ENCODE peak calls at places on chromosomes 13 and 19, in four cellular contexts. H, K, E and A are unnamed samples.

GRCh38 chr19:40407714-40408600 is 5.2 kb downstream of the PRX start:
- DNase-seq in H (no peak), K (no peak), E (no peak), A (no peak)

GRCh38 chr19:18520848-18521691 is 800 bp downstream of the ELL start:
- DNase-seq in H (no peak), K (peak; percentile 53), E (peak; percentile 52), A (peak; percentile 43)

GRCh38 chr19:16435999-16436650 is 35.6 kb downstream of the EPS15L1 start:
- DNase-seq in H (no peak), K (no peak), E (no peak), A (no peak)

GRCh38 chr13:40446365-40446764 is 220.1 kb downstream of the FOXO1 start:
- DNase-seq in H (no peak), K (no peak), E (no peak), A (no peak)

GRCh38 chr19:52248256-52248655 is 21.1 kb upstream of the ZNF766 start:
- DNase-seq in H (no peak), K (peak; percentile 2), E (peak; percentile 55), A (peak; percentile 68)

GRCh38 chr13:111346281-111346680 is 25.8 kb downstream of the TEX29 start:
- DNase-seq in H (no peak), K (no peak), E (no peak), A (no peak)

GRCh38 chr13:76892488-76892887 is 6.3 kb upstream of the KCTD12 start:
- DNase-seq in H (no peak), K (no peak), E (no peak), A (no peak)

GRCh38 chr19:1081301-1082164 is 13.6 kb downstream of the POLR2E start:
- DNase-seq in H (no peak), K (no peak), E (peak; percentile 66), A (no peak)

GRCh38 chr19:41225238-41226052 is 6.4 kb downstream of the AXL start:
- DNase-seq in H (no peak), K (no peak), E (peak; percentile 89), A (peak; percentile 49)

GRCh38 chr19:54190942-54191670 is at the start of gene TSEN34:
- DNase-seq in H (no peak), K (peak; percentile 97), E (peak; percentile 97), A (peak; percentile 83)

GRCh38 chr13:67223024-67223423 is 7.1 kb downstream of the PCDH9 start:
- DNase-seq in H (no peak), K (no peak), E (no peak), A (no peak)

GRCh38 chr19:1002600-1002999 is 2.4 kb downstream of the GRIN3B start:
- DNase-seq in H (no peak), K (no peak), E (no peak), A (no peak)

GRCh38 chr13:27446986-27447583 is 3.3 kb downstream of the MTIF3 start:
- DNase-seq in H (no peak), K (no peak), E (no peak), A (no peak)

GRCh38 chr13:19382111-19382510 is 179.2 kb downstream of the TPTE2 start:
- DNase-seq in H (no peak), K (no peak), E (no peak), A (no peak)

GRCh38 chr19:19459707-19460251 is 54.3 kb downstream of the GATAD2A start:
- DNase-seq in H (no peak), K (no peak), E (no peak), A (no peak)

GRCh38 chr13:107457686-107458085 is 757.6 kb downstream of the LIG4 start:
- DNase-seq in H (no peak), K (no peak), E (no peak), A (no peak)

GRCh38 chr19:17327654-17328516 is 6.8 kb downstream of the ANO8 start:
- DNase-seq in H (no peak), K (no peak), E (peak; percentile 89), A (peak; percentile 53)

GRCh38 chr19:45059258-45059965 is 16.9 kb downstream of the ZNF296 start:
- DNase-seq in H (peak; percentile 16), K (peak; percentile 73), E (peak; percentile 89), A (peak; percentile 55)

GRCh38 chr13:47945738-47946137 is 55.3 kb downstream of the SUCLA2 start:
- DNase-seq in H (no peak), K (no peak), E (peak; percentile 26), A (no peak)

GRCh38 chr19:40613669-40614594 is 12.8 kb downstream of the LTBP4 start:
- DNase-seq in H (no peak), K (peak; percentile 35), E (peak; percentile 87), A (no peak)

GRCh38 chr19:42255766-42256750 is 1.1 kb upstream of the ERF start:
- DNase-seq in H (no peak), K (peak; percentile 72), E (peak; percentile 74), A (peak; percentile 64)

GRCh38 chr19:45175663-45176345 is 2.2 kb downstream of the TRAPPC6A start:
- DNase-seq in H (no peak), K (no peak), E (no peak), A (no peak)

GRCh38 chr13:23751195-23751594 is 138.0 kb downstream of the MIPEP start:
- DNase-seq in H (no peak), K (no peak), E (no peak), A (no peak)

GRCh38 chr19:56098731-56099577 is 22.1 kb downstream of the ZNF787 start:
- DNase-seq in H (no peak), K (no peak), E (no peak), A (no peak)

GRCh38 chr19:44718441-44719261 is 19.7 kb downstream of the CEACAM16 start:
- DNase-seq in H (no peak), K (no peak), E (peak; percentile 81), A (peak; percentile 92)

GRCh38 chr13:95002968-95003813 is 290.8 kb upstream of the SOX21 start:
- DNase-seq in H (no peak), K (no peak), E (peak; percentile 13), A (peak; percentile 92)

GRCh38 chr13:111401755-111402154 is 81.3 kb downstream of the TEX29 start:
- DNase-seq in H (no peak), K (no peak), E (no peak), A (no peak)

GRCh38 chr19:8609210-8610040 is 1.1 kb downstream of the ADAMTS10 start:
- DNase-seq in H (no peak), K (peak; percentile 28), E (peak; percentile 78), A (no peak)

GRCh38 chr13:20494656-20495055 is 31.0 kb downstream of the CRYL1 start:
- DNase-seq in H (no peak), K (no peak), E (no peak), A (no peak)

GRCh38 chr13:36819811-36820140 is 754 bp downstream of the RFXAP start:
- DNase-seq in H (no peak), K (no peak), E (peak; percentile 19), A (peak; percentile 59)

GRCh38 chr19:48354332-48354992 is 9.3 kb downstream of the TMEM143 start:
- DNase-seq in H (no peak), K (no peak), E (peak; percentile 56), A (peak; percentile 26)

GRCh38 chr19:55206664-55207500 is 2.4 kb downstream of the PTPRH start:
- DNase-seq in H (no peak), K (peak; percentile 59), E (peak; percentile 96), A (peak; percentile 19)

GRCh38 chr13:50236898-50237318 is 221.7 kb downstream of the KCNRG start:
- DNase-seq in H (no peak), K (no peak), E (no peak), A (no peak)

GRCh38 chr19:29576761-29577661 is 29.1 kb upstream of the POP4 start:
- DNase-seq in H (no peak), K (no peak), E (no peak), A (no peak)

GRCh38 chr13:77389617-77389984 is 62.7 kb upstream of the MYCBP2 start:
- DNase-seq in H (no peak), K (no peak), E (no peak), A (no peak)